ENCODE peak calls at places on chromosomes 3 and 15, in five cellular contexts. Z is fibroblast of lung, G is sciatic nerve, L is HT1080, J is iPS-NIHi11. H is an unnamed sample.

GRCh38 chr15:31236184-31237041 is 90.2 kb upstream of the KLF13 start:
- DNase-seq in Z (peak; percentile 96), G (peak; percentile 78), L (peak; percentile 79), J (peak; percentile 47), H (peak; percentile 86)

GRCh38 chr15:23857028-23857641 is 170.0 kb upstream of the NDN start:
- DNase-seq in Z (peak; percentile 7), G (peak; percentile 63), L (peak; percentile 39), J (peak; percentile 43), H (peak; percentile 30)

GRCh38 chr15:80923668-80924067 is 66.0 kb downstream of the MESD start:
- DNase-seq in Z (peak; percentile 11), G (no peak), L (peak; percentile 15), J (no peak), H (no peak)

GRCh38 chr15:54064412-54064811 is 86.2 kb downstream of the UNC13C start:
- DNase-seq in Z (no peak), G (no peak), L (no peak), J (no peak), H (no peak)

GRCh38 chr3:23676093-23676492 is 129.7 kb upstream of the UBE2E1 start:
- DNase-seq in Z (peak; percentile 30), G (no peak), L (peak; percentile 25), J (no peak), H (no peak)

GRCh38 chr15:63466378-63467192 is 37.8 kb upstream of the USP3 start:
- DNase-seq in Z (peak; percentile 53), G (peak; percentile 55), L (peak; percentile 67), J (peak; percentile 81), H (peak; percentile 72)

GRCh38 chr3:37111199-37111598 is 63.2 kb downstream of the LRRFIP2 start:
- DNase-seq in Z (no peak), G (no peak), L (no peak), J (no peak), H (no peak)

GRCh38 chr3:20648294-20648693 is 462.3 kb upstream of the SGO1 start:
- DNase-seq in Z (peak; percentile 92), G (no peak), L (peak; percentile 75), J (no peak), H (peak; percentile 42)

GRCh38 chr3:186990878-186991308 is 60.6 kb downstream of the ST6GAL1 start:
- DNase-seq in Z (peak; percentile 94), G (no peak), L (peak; percentile 42), J (no peak), H (no peak)

GRCh38 chr3:197372076-197372661 is 73.8 kb upstream of the DLG1 start:
- DNase-seq in Z (peak; percentile 97), G (peak; percentile 38), L (peak; percentile 80), J (peak; percentile 45), H (no peak)

GRCh38 chr3:128382221-128382807 is 84.4 kb downstream of the DNAJB8 start:
- DNase-seq in Z (no peak), G (no peak), L (no peak), J (no peak), H (no peak)

GRCh38 chr3:124306665-124307064 is 314.7 kb upstream of the ROPN1 start:
- DNase-seq in Z (no peak), G (no peak), L (no peak), J (no peak), H (no peak)

GRCh38 chr3:101970212-101970611 is 120.9 kb downstream of the NFKBIZ start:
- DNase-seq in Z (no peak), G (no peak), L (no peak), J (no peak), H (no peak)

GRCh38 chr3:33919721-33920120 is 121.3 kb downstream of the PDCD6IP start:
- DNase-seq in Z (no peak), G (no peak), L (no peak), J (no peak), H (no peak)

GRCh38 chr15:70516408-70517193 is 246.8 kb downstream of the UACA start:
- DNase-seq in Z (no peak), G (no peak), L (no peak), J (no peak), H (no peak)

GRCh38 chr15:74281147-74282133 is 45.3 kb downstream of the CCDC33 start:
- DNase-seq in Z (no peak), G (no peak), L (no peak), J (no peak), H (no peak)

GRCh38 chr15:39300451-39301153 is 280.3 kb upstream of the THBS1 start:
- DNase-seq in Z (peak; percentile 87), G (no peak), L (peak; percentile 70), J (no peak), H (no peak)

GRCh38 chr15:89785064-89785770 is 9.1 kb downstream of the MESP2 start:
- DNase-seq in Z (no peak), G (no peak), L (no peak), J (peak; percentile 7), H (no peak)

GRCh38 chr3:98291332-98291957 is 9.1 kb downstream of the OR5H2 start:
- DNase-seq in Z (no peak), G (no peak), L (no peak), J (no peak), H (no peak)

GRCh38 chr3:127785711-127786265 is 36.5 kb downstream of the MGLL start:
- DNase-seq in Z (no peak), G (no peak), L (no peak), J (no peak), H (no peak)

GRCh38 chr3:179898024-179898423 is 138.7 kb downstream of the PEX5L start:
- DNase-seq in Z (peak; percentile 47), G (no peak), L (peak; percentile 83), J (peak; percentile 88), H (peak; percentile 66)

GRCh38 chr3:52843116-52843865 is 8.5 kb upstream of the MUSTN1 start:
- DNase-seq in Z (no peak), G (no peak), L (no peak), J (no peak), H (no peak)

GRCh38 chr3:170350515-170351413 is 6.8 kb upstream of the SKIL start:
- DNase-seq in Z (no peak), G (no peak), L (no peak), J (no peak), H (no peak)

GRCh38 chr3:172918165-172918564 is 167.6 kb downstream of the ECT2 start:
- DNase-seq in Z (peak; percentile 79), G (no peak), L (peak; percentile 70), J (no peak), H (no peak)

GRCh38 chr3:63857311-63857710 is 6.3 kb downstream of the THOC7 start:
- DNase-seq in Z (peak; percentile 80), G (no peak), L (no peak), J (no peak), H (no peak)

GRCh38 chr3:45976191-45977091 is 19.2 kb downstream of the FYCO1 start:
- DNase-seq in Z (no peak), G (no peak), L (no peak), J (no peak), H (no peak)